ENCODE peak calls at places on chromosomes 13 and 19, in four cellular contexts. T is fibroblast of lung, O is Panc1, U is tibial artery. Z is an unnamed sample.

GRCh38 chr13:27924529-27925141 is 4.8 kb downstream of the PDX1 start:
- DNase-seq in U (no peak), O (no peak), T (no peak), Z (peak; percentile 64)

GRCh38 chr13:114097893-114098688 is 34.3 kb downstream of the RASA3 start:
- DNase-seq in T (no peak), O (no peak), U (peak; percentile 63), Z (peak; percentile 10)

GRCh38 chr13:38477676-38478075 is 128.0 kb downstream of the UFM1 start:
- DNase-seq in O (no peak), U (no peak), T (no peak), Z (no peak)

GRCh38 chr19:33440241-33440640 is 66.7 kb downstream of the CEBPG start:
- DNase-seq in O (no peak), T (no peak), U (no peak), Z (no peak)

GRCh38 chr13:42380420-42381164 is 108.6 kb downstream of the AKAP11 start:
- DNase-seq in U (no peak), O (no peak), T (no peak), Z (no peak)

GRCh38 chr19:23482829-23483228 is 87.6 kb upstream of the ZNF91 start:
- DNase-seq in T (no peak), O (no peak), U (no peak), Z (no peak)

GRCh38 chr13:112889351-112890290 is 79.4 kb upstream of the MCF2L start:
- DNase-seq in T (no peak), O (no peak), U (no peak), Z (no peak)

GRCh38 chr13:31431722-31432137 is 232.0 kb downstream of the B3GLCT start:
- DNase-seq in O (peak; percentile 27), T (peak; percentile 47), U (no peak), Z (no peak)

GRCh38 chr19:39406656-39407393 is at the start of gene ZFP36:
- DNase-seq in T (peak; percentile 93), U (peak; percentile 96), O (peak; percentile 100), Z (peak; percentile 98)

GRCh38 chr13:113665582-113666323 is 1.3 kb upstream of the GRK1 start:
- DNase-seq in T (no peak), U (peak; percentile 46), O (no peak), Z (no peak)

GRCh38 chr19:13541554-13541953 is 35.3 kb upstream of the CACNA1A start:
- DNase-seq in U (no peak), T (no peak), O (no peak), Z (no peak)

GRCh38 chr13:100751826-100752225 is 77.2 kb upstream of the TMTC4 start:
- DNase-seq in T (no peak), U (no peak), O (no peak), Z (peak; percentile 21)

GRCh38 chr13:82571653-82572052 is 1310.6 kb downstream of the SLITRK1 start:
- DNase-seq in T (no peak), U (no peak), O (no peak), Z (no peak)

GRCh38 chr13:29137995-29138394 is 317.9 kb downstream of the MTUS2 start:
- DNase-seq in U (no peak), T (no peak), O (no peak), Z (no peak)

GRCh38 chr13:46606915-46607413 is 54.0 kb downstream of the LRCH1 start:
- DNase-seq in U (no peak), O (no peak), T (no peak), Z (no peak)

GRCh38 chr13:46607768-46608553 is 55.0 kb downstream of the LRCH1 start:
- DNase-seq in T (no peak), U (no peak), O (no peak), Z (no peak)

GRCh38 chr13:46605089-46605488 is 52.1 kb downstream of the LRCH1 start:
- DNase-seq in O (no peak), T (no peak), U (no peak), Z (peak; percentile 59)

GRCh38 chr13:46604226-46604968 is 51.4 kb downstream of the LRCH1 start:
- DNase-seq in T (no peak), O (no peak), U (no peak), Z (no peak)

GRCh38 chr13:46605824-46606554 is 53.0 kb downstream of the LRCH1 start:
- DNase-seq in T (no peak), O (no peak), U (no peak), Z (no peak)
- H3K4me1 ChIP-seq in T (peaks cover 2% of the 10 kb centered on the region), O (no peaks in the 10 kb centered on the region), U (peaks cover 88% of the 10 kb centered on the region), Z (peaks cover 76% of the 10 kb centered on the region)

DNA sequence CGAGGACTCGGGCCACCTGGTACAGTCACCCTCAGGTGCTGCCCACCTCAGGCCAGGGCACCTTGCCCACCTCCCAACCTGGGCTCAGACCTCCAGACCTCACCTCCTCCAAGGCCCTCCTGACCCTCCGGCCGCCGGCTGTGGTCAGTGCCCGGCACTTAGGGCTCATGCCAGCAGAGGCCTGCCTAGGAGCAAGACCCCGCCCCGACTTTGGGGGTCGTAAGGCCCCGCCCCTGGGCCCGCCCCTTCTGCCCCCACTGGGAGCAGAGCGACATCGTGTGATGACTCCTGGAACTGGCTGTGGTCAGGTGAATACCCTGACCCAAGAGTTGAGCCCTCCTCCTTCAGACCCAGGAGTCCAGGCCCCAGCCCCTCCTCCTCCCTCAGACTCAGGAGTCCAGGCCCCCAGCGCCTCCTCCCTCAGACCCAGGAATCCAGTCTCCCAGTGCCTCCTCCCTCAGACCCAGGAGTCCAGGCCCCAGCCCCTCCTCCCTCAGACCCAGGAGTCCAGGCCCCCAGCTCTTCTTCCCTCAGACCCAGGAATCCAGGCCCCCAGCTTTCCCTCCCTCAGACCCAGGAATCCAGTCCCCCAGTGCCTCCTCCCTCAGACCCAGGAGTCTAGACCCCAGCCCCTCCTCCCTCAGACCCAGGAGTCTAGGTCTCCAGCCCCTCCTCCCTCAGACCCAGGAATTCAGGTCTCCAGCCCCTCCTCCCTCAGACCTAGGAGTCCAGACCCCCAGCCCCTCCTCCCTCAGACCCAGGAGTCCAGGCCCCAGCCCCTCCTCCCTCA is at the start of gene SBK2:
- DNase-seq in O (no peak), U (no peak), T (no peak), Z (no peak)
- H3K27ac ChIP-seq in O (no peak within 1 kb of the TSS), U (no peak within 1 kb of the TSS), T (no peak within 1 kb of the TSS), Z (no peak within 1 kb of the TSS)

DNA sequence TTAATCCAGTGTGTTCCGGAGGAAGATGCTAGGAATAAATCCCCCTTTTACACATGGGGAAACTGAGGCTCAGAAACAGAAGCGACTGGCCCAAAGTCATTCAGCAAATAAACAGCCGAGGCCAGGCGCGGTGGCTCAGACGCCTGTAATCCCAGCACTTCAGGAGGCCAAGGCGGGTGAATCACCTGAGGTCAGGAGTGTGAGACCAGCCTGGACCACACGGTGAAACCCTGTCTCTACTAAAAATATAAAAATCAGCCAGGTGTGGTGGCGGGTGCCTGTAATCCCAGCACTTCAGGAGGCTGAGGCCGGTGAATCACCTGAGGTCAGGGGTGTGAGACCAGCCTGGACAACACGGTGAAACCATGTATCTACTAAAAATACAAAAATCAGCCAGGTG is 11.6 kb upstream of the PLIN3 start:
- DNase-seq in O (no peak), U (no peak), T (no peak), Z (no peak)
- H3K4me1 ChIP-seq in O (no peaks in the 10 kb centered on the region), U (peaks cover 19% of the 10 kb centered on the region), T (no peaks in the 10 kb centered on the region), Z (no peaks in the 10 kb centered on the region)

DNA sequence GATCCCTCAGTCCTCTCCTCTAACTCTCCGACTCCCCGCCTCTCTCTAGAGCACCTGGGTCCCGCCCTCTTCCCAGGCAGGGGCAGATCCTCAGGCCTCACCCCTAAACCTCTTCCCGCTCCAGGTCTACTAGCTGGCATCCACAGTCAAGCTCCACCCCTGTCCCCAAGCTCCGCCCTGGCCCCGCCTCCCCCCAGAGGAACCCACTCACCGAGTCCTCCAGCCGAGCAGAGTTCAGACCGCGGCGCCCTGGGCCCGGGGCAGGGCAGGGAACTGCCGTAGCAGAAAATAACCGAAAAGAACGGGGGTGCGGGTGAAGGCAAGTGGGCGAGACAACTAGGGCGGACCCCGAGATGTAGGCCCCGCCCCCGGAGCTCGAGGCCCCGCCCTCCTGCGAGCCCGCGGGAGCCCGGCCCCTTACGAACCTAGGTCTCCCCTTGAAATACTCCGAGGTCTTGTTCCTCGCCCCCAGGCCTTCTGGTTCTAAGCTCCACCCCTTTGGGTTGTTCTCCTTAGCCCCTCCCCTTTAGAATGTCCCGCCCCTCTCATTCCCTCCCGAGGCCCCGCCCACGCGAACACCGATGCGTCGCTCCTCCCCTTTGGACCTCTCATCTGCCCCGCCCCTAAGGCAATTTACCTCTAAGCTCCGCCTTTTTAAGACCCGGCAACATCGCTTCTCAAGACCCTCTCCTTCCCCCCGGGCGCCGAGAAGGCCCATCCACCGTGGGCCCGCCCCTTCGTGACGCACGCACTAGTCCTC is at the start of gene GGN:
- DNase-seq in T (peak; percentile 95), O (peak; percentile 94), U (peak; percentile 90), Z (peak; percentile 92)
- H3K27ac ChIP-seq in T (peak within 1 kb of the TSS; percentile 94), O (peak within 1 kb of the TSS; percentile 76), U (peak within 1 kb of the TSS; percentile 84), Z (peak within 1 kb of the TSS; percentile 51)

Z was measured in upper lobe of left lung.